ENCODE peak calls at places on chromosomes 7 and 10, in four cellular contexts. N is mesendoderm, Q is LNCaP clone FGC, E is ovary. K is an unnamed sample.

GRCh38 chr7:131071786-131072504 is 255.7 kb upstream of the MKLN1 start:
- DNase-seq in Q (no peak), N (no peak), E (peak), K (peak)

GRCh38 chr10:48800283-48800675 is 115.6 kb downstream of the WDFY4 start:
- DNase-seq in N (peak), E (no peak), Q (no peak), K (peak)

GRCh38 chr7:110685899-110686298 is 405.0 kb upstream of the LRRN3 start:
- DNase-seq in N (peak), E (no peak), Q (no peak), K (no peak)

GRCh38 chr10:63718006-63718405 is 196.8 kb downstream of the REEP3 start:
- DNase-seq in Q (no peak), N (no peak), E (no peak), K (no peak)

GRCh38 chr10:123102673-123103072 is 33.1 kb upstream of the HMX3 start:
- DNase-seq in E (no peak), N (no peak), Q (no peak), K (no peak)

GRCh38 chr10:45464958-45465567 is 91.0 kb downstream of the ALOX5 start:
- DNase-seq in N (peak), E (peak), Q (peak), K (peak)

GRCh38 chr10:30986027-30986672 is 45.5 kb downstream of the ZNF438 start:
- DNase-seq in Q (no peak), E (no peak), N (no peak), K (no peak)

GRCh38 chr7:29987821-29988317 is 1.7 kb downstream of the SCRN1 start:
- DNase-seq in N (peak), Q (peak), E (no peak), K (peak)

GRCh38 chr7:129271500-129272355 is 46.9 kb downstream of the AHCYL2 start:
- DNase-seq in N (peak), E (no peak), Q (peak), K (peak)

GRCh38 chr10:111076191-111076681 is 593 bp upstream of the ADRA2A start:
- DNase-seq in N (peak), Q (no peak), E (peak), K (peak)

GRCh38 chr10:82572686-82573226 is 697.8 kb downstream of the NRG3 start:
- DNase-seq in N (peak), E (no peak), Q (no peak), K (no peak)

GRCh38 chr10:78621183-78621789 is 447.5 kb upstream of the ZMIZ1 start:
- DNase-seq in N (no peak), E (no peak), Q (peak), K (no peak)

GRCh38 chr7:151175047-151175792 is 7.7 kb upstream of the GBX1 start:
- DNase-seq in E (no peak), Q (no peak), N (no peak), K (peak)

GRCh38 chr10:111234234-111234633 is 157.4 kb downstream of the ADRA2A start:
- DNase-seq in N (no peak), Q (no peak), E (no peak), K (no peak)

GRCh38 chr7:137751361-137752009 is 95.3 kb downstream of the DGKI start:
- DNase-seq in E (no peak), Q (no peak), N (no peak), K (no peak)

GRCh38 chr7:149140784-149141183 is 6.5 kb upstream of the ZNF398 start:
- DNase-seq in N (no peak), E (no peak), Q (no peak), K (no peak)

GRCh38 chr10:59036311-59037017 is 140.0 kb upstream of the PHYHIPL start:
- DNase-seq in Q (no peak), E (no peak), N (no peak), K (peak)

GRCh38 chr10:454860-455259 is 234.6 kb downstream of the DIP2C start:
- DNase-seq in Q (peak), N (peak), E (no peak), K (no peak)

K was measured in GM13976.